ENCODE peak calls at places on chromosomes 4 and X, in six cellular contexts. C is foreskin melanocyte; H is osteocyte; O is activated CD4-positive, alpha-beta T cell treated with anti-CD3 and anti-CD28 coated beads, Interleukin-2, amount 50 U/mL, for 1 hour; P is mesothelial cell of epicardium; A is upper lobe of right lung. D is an unnamed sample.

GRCh38 chr4:94516067-94516466 is 64.3 kb downstream of the PDLIM5 start:
- DNase-seq in C (no peak), H (no peak), O (no peak), P (no peak), A (no peak), D (no peak)

GRCh38 chr4:172986114-172986513 is 182.5 kb upstream of the GALNT7 start:
- DNase-seq in C (no peak), H (no peak), O (no peak), P (no peak), A (no peak), D (no peak)

GRCh38 chr4:109962401-109962800 is 49.7 kb downstream of the EGF start:
- DNase-seq in C (no peak), H (no peak), O (no peak), P (no peak), A (no peak), D (no peak)

GRCh38 chr4:140673729-140674128 is 82.5 kb downstream of the TBC1D9 start:
- DNase-seq in C (no peak), H (no peak), O (no peak), P (no peak), A (no peak), D (no peak)

GRCh38 chr4:170229021-170229420 is 139.3 kb upstream of the AADAT start:
- DNase-seq in C (peak), H (no peak), O (no peak), P (no peak), A (no peak), D (no peak)

GRCh38 chrX:9767375-9767774 is 1.7 kb upstream of the GPR143 start:
- DNase-seq in C (no peak), H (no peak), O (no peak), P (no peak), A (no peak), D (no peak)

GRCh38 chr4:98245226-98245625 is 16.0 kb upstream of the RAP1GDS1 start:
- DNase-seq in C (no peak), H (no peak), O (no peak), P (no peak), A (no peak), D (no peak)

GRCh38 chr4:20074450-20074849 is 177.3 kb upstream of the SLIT2 start:
- DNase-seq in C (no peak), H (no peak), O (no peak), P (no peak), A (no peak), D (no peak)

GRCh38 chr4:113825272-113825671 is 63.7 kb upstream of the CAMK2D start:
- DNase-seq in C (no peak), H (no peak), O (no peak), P (no peak), A (no peak), D (no peak)

GRCh38 chr4:41624765-41625164 is 86.8 kb downstream of the LIMCH1 start:
- DNase-seq in C (no peak), H (no peak), O (no peak), P (no peak), A (no peak), D (no peak)

GRCh38 chr4:24837296-24837695 is 41.9 kb downstream of the SOD3 start:
- DNase-seq in C (no peak), H (no peak), O (no peak), P (no peak), A (no peak), D (no peak)

GRCh38 chrX:139932077-139932900 is 564 bp downstream of the ATP11C start:
- DNase-seq in C (peak), H (peak), O (peak), P (peak), A (peak), D (peak)